ENCODE peak calls at places on chromosomes 13 and 19, in four cellular contexts. R, E, O and I are unnamed samples.

GRCh38 chr19:41531438-41532311 is 44.3 kb upstream of the CEACAM21 start:
- DNase-seq in R (peak; percentile 80), E (peak; percentile 75), O (peak; percentile 86), I (peak; percentile 57)

GRCh38 chr19:6060600-6061391 is 49.5 kb downstream of the RFX2 start:
- DNase-seq in O (peak; percentile 94), R (no peak), E (no peak), I (no peak)

GRCh38 chr19:44851427-44851826 is 5.3 kb downstream of the NECTIN2 start:
- DNase-seq in O (no peak), R (no peak), E (no peak), I (no peak)

GRCh38 chr13:112761701-112762689 is 72.2 kb downstream of the ATP11A start:
- DNase-seq in E (no peak), O (no peak), R (no peak), I (no peak)

GRCh38 chr19:18253716-18254115 is 20.5 kb downstream of the IQCN start:
- DNase-seq in E (no peak), R (no peak), O (no peak), I (no peak)

GRCh38 chr19:50333737-50334617 is 4.8 kb upstream of the KCNC3 start:
- DNase-seq in R (peak; percentile 84), O (peak; percentile 88), E (peak; percentile 70), I (no peak)

GRCh38 chr13:111241006-111241755 is 79.3 kb upstream of the TEX29 start:
- DNase-seq in E (no peak), R (no peak), O (no peak), I (no peak)

GRCh38 chr19:30428281-30428680 is 56.1 kb downstream of the ZNF536 start:
- DNase-seq in R (no peak), O (no peak), E (no peak), I (no peak)

GRCh38 chr19:7874080-7874856 is at the start of gene PRR36:
- DNase-seq in O (peak; percentile 74), R (no peak), E (no peak), I (no peak)

GRCh38 chr13:65836066-65836465 is 1394.1 kb downstream of the PCDH9 start:
- DNase-seq in R (no peak), E (no peak), O (no peak), I (no peak)

GRCh38 chr13:62320129-62320724 is 904.6 kb upstream of the PCDH20 start:
- DNase-seq in O (peak; percentile 1), E (no peak), R (no peak), I (peak; percentile 81)

GRCh38 chr13:49066856-49067255 is 91.1 kb downstream of the FNDC3A start:
- DNase-seq in R (no peak), E (no peak), O (no peak), I (no peak)

GRCh38 chr19:2488942-2489731 is 13.2 kb downstream of the GADD45B start:
- DNase-seq in E (no peak), R (no peak), O (peak; percentile 50), I (no peak)

GRCh38 chr19:48608798-48609263 is 2.3 kb downstream of the SPACA4 start:
- DNase-seq in E (no peak), R (no peak), O (peak; percentile 70), I (peak; percentile 77)

GRCh38 chr13:28530729-28531194 is 35.8 kb upstream of the FLT1 start:
- DNase-seq in O (peak; percentile 3), E (no peak), R (no peak), I (no peak)

GRCh38 chr19:45115809-45116615 is 23.0 kb downstream of the PPP1R37 start:
- DNase-seq in O (no peak), E (no peak), R (no peak), I (no peak)

GRCh38 chr19:13208131-13208963 is 58.1 kb downstream of the IER2 start:
- DNase-seq in R (peak; percentile 62), O (peak; percentile 48), E (peak; percentile 58), I (no peak)

GRCh38 chr13:23289917-23290357 is 109.2 kb downstream of the SGCG start:
- DNase-seq in O (peak; percentile 2), R (no peak), E (no peak), I (no peak)

GRCh38 chr19:18939922-18940775 is 868 bp downstream of the HOMER3 start:
- DNase-seq in R (no peak), E (no peak), O (peak; percentile 66), I (peak; percentile 83)

GRCh38 chr13:83153833-83154232 is 728.4 kb downstream of the SLITRK1 start:
- DNase-seq in O (no peak), R (no peak), E (no peak), I (no peak)

GRCh38 chr13:30857636-30858035 is 48.4 kb upstream of the MEDAG start:
- DNase-seq in O (no peak), R (no peak), E (no peak), I (no peak)

GRCh38 chr13:95463516-95463915 is 89.0 kb upstream of the CLDN10 start:
- DNase-seq in E (no peak), R (no peak), O (no peak), I (no peak)

GRCh38 chr13:44967656-44968451 is 21.4 kb downstream of the NUFIP1 start:
- DNase-seq in O (no peak), R (no peak), E (no peak), I (no peak)

GRCh38 chr13:110872034-110872767 is 42.7 kb downstream of the ANKRD10 start:
- DNase-seq in O (no peak), E (no peak), R (no peak), I (no peak)

GRCh38 chr13:47680752-47681151 is 320.3 kb downstream of the SUCLA2 start:
- DNase-seq in R (no peak), O (no peak), E (no peak), I (peak; percentile 49)

GRCh38 chr13:20428666-20429644 is 96.7 kb downstream of the CRYL1 start:
- DNase-seq in R (no peak), E (no peak), O (no peak), I (peak; percentile 46)

GRCh38 chr13:92804926-92805325 is 421.7 kb upstream of the GPC6 start:
- DNase-seq in E (no peak), R (no peak), O (no peak), I (no peak)

GRCh38 chr19:42023121-42023942 is 29.3 kb upstream of the ATP1A3 start:
- DNase-seq in E (peak; percentile 15), R (no peak), O (peak; percentile 60), I (no peak)

GRCh38 chr19:5958851-5959122 is 19.2 kb downstream of the RANBP3 start:
- DNase-seq in R (no peak), E (no peak), O (no peak), I (no peak)

GRCh38 chr19:16385296-16385695 is 60.7 kb downstream of the KLF2 start:
- DNase-seq in O (no peak), E (no peak), R (no peak), I (no peak)